ENCODE peak calls at places on chromosomes 7 and 10, in four cellular contexts. Y, M, T and X are unnamed samples.

GRCh38 chr7:116582164-116582732 is 57.4 kb downstream of the CAV1 start:
- DNase-seq in Y (no peak), M (no peak), T (no peak), X (no peak)

GRCh38 chr7:6437251-6437650 is 10.5 kb downstream of the DAGLB start:
- DNase-seq in Y (no peak), M (no peak), T (no peak), X (no peak)

GRCh38 chr7:108561047-108561619 is 8.4 kb downstream of the THAP5 start:
- DNase-seq in Y (no peak), M (no peak), T (no peak), X (no peak)

GRCh38 chr7:80916770-80917681 is 1.8 kb downstream of the SEMA3C start:
- DNase-seq in Y (no peak), M (no peak), T (no peak), X (peak)

GRCh38 chr10:2968401-2968800 is 98.9 kb upstream of the PFKP start:
- DNase-seq in Y (no peak), M (no peak), T (no peak), X (no peak)

GRCh38 chr10:49760789-49761188 is 1.3 kb downstream of the OGDHL start:
- DNase-seq in Y (no peak), M (no peak), T (no peak), X (no peak)

GRCh38 chr10:84460520-84460919 is 132.1 kb downstream of the CCSER2 start:
- DNase-seq in Y (no peak), M (no peak), T (no peak), X (no peak)

GRCh38 chr7:142091957-142092356 is 19.6 kb upstream of the MGAM2 start:
- DNase-seq in Y (no peak), M (no peak), T (no peak), X (no peak)

GRCh38 chr10:127552446-127552845 is 3.3 kb downstream of the NPS start:
- DNase-seq in Y (no peak), M (no peak), T (no peak), X (no peak)

GRCh38 chr7:84612976-84613375 is 418.4 kb upstream of the SEMA3A start:
- DNase-seq in Y (no peak), M (no peak), T (no peak), X (no peak)

DNA sequence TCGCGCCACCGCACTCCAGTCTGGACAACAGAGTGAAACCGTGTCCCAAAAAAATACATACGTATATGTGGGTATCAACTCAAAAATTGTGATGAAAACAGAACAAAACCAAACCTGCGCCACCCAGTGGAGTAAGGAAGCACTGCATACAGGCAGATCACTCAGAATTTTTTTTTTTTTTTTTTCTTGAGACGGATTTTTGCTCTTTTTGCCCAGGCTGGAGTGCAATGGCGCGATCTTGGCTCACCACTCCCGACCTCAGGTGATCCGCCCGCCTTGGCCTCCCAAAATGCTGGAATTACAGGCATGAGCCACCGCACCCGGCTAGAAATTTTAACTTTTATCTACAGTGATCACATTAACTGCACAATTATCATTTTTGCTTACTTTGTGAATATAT is 9.1 kb upstream of the TMEM236 start:
- DNase-seq in Y (no peak), M (peak), T (no peak), X (peak)
- H2AFZ ChIP-seq in Y (no peak), M (peak), T (no peak), X (no peak)

DNA sequence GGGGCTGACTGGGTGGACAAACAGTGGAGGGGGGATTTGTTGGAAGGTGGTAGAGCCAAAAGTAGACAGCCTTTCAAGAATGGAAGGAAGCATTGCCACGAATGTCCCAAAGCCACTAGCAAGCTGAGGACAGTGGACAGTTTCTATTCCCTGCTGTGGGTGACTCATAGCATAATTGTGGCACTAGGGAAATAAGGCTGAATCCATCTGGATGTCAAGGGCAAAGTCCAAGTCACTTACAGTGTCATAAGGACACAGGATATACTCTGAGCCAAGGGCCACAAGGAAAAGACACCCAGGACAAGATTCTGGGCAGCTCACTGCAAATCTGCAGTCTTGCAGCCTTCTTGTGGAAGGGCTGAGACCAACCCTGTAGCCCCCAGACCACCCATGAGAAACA is 79.7 kb downstream of the FRMPD2 start:
- DNase-seq in Y (no peak), M (no peak), T (no peak), X (no peak)
- H3K4me2 ChIP-seq in Y (no peak), M (no peak), T (no peak), X (no peak)

DNA sequence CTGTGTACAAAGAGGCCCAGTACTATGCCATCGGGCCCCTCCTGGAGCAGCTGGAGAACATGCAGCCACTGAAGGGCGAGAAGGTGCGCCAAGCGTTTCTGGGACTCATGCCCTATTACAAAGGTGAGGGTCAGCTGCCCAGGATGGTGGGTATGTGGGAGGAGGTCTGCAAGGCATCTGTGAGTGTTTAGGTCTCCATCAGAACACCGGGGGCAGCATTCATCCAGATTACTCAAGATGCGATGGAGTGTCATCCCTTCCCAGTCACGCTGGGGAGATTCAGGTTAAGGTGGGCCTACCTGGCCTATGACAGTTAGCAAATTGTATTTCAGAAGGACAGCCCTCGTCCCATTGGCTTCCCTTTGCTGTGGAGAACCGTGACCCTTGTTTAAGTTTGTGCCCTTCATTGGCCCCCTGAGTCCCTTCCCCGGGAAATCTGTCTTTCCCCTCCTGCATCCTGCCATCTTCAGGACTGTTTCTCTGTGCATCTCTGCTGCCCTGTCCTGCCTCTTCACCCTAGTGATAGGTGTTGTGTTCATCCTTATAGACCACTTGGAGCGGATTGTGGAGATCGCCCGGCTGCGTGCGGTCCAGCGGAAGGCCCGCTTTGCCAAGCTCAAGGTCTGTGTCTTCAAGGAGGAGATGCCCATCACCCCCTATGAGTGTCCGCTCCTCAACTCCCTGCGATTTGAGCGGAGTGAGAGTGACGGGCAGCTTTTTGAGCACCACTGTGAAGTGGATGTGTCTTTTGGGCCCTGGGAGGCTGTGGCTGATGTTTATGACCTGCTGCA is 9.8 kb downstream of the KCTD7 start:
- DNase-seq in Y (no peak), M (peak), T (no peak), X (peak)
- TF ChIP-seq CREB1 in Y (no peak), M (no peak), T (no peak), X (no peak)

DNA sequence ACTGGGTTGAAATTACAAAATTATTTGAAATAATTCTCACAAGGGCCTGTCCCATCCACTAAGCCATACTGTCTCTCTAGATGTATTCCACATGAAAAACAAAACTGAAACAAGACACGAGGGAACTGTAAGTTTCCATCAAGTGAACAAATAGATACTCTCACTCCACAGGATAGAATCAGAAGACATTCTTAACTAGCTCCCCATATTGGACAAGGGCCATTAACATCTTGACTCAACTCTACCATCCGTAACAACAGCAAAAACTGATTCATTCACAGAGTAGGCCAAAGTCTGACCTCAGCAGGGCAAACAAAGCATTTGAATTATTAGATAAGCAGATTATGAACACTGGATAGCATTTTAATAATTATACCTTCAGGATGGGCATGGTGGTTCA is 29.1 kb downstream of the UBE2H start:
- DNase-seq in Y (peak), M (no peak), T (no peak), X (no peak)
- H2AFZ ChIP-seq in Y (no peak), M (no peak), T (no peak), X (no peak)

GRCh38 chr10:103732339-103732738 is 123.0 kb downstream of the SH3PXD2A start:
- DNase-seq in Y (no peak), M (no peak), T (no peak), X (no peak)
- H3K4me2 ChIP-seq in Y (no peak), M (no peak), T (no peak), X (no peak)

GRCh38 chr7:77226357-77226839 is 26.8 kb upstream of the FGL2 start:
- DNase-seq in Y (no peak), M (no peak), T (no peak), X (no peak)
- TF ChIP-seq CREB1 in Y (no peak), M (no peak), T (no peak), X (no peak)

GRCh38 chr10:94214497-94214896 is 148.2 kb downstream of the NOC3L start:
- DNase-seq in Y (no peak), M (no peak), T (no peak), X (peak)

GRCh38 chr10:94219829-94220228 is 142.9 kb downstream of the NOC3L start:
- DNase-seq in Y (no peak), M (no peak), T (no peak), X (no peak)

GRCh38 chr10:94216201-94216600 is 146.5 kb downstream of the NOC3L start:
- DNase-seq in Y (no peak), M (no peak), T (no peak), X (no peak)

GRCh38 chr10:94218496-94219183 is 144.1 kb downstream of the NOC3L start:
- DNase-seq in Y (no peak), M (no peak), T (no peak), X (no peak)

GRCh38 chr10:94217431-94217830 is 145.3 kb downstream of the NOC3L start:
- DNase-seq in Y (no peak), M (no peak), T (no peak), X (no peak)
- H2AFZ ChIP-seq in Y (no peak), M (no peak), T (no peak), X (no peak)

GRCh38 chr7:97405842-97406241 is 288.3 kb downstream of the SDHAF3 start:
- DNase-seq in Y (no peak), M (no peak), T (no peak), X (no peak)
- H3K4me2 ChIP-seq in Y (no peak), M (no peak), T (no peak), X (no peak)

GRCh38 chr7:20328692-20329091 is 2.0 kb upstream of the ITGB8 start:
- DNase-seq in Y (no peak), M (no peak), T (no peak), X (no peak)

GRCh38 chr7:20330797-20331230 is at the start of gene ITGB8:
- DNase-seq in Y (no peak), M (no peak), T (no peak), X (no peak)

GRCh38 chr7:20330176-20330796 is 414 bp upstream of the ITGB8 start:
- DNase-seq in Y (no peak), M (peak), T (no peak), X (peak)

GRCh38 chr7:20328027-20328426 is 2.7 kb upstream of the ITGB8 start:
- DNase-seq in Y (no peak), M (no peak), T (no peak), X (no peak)

DNA sequence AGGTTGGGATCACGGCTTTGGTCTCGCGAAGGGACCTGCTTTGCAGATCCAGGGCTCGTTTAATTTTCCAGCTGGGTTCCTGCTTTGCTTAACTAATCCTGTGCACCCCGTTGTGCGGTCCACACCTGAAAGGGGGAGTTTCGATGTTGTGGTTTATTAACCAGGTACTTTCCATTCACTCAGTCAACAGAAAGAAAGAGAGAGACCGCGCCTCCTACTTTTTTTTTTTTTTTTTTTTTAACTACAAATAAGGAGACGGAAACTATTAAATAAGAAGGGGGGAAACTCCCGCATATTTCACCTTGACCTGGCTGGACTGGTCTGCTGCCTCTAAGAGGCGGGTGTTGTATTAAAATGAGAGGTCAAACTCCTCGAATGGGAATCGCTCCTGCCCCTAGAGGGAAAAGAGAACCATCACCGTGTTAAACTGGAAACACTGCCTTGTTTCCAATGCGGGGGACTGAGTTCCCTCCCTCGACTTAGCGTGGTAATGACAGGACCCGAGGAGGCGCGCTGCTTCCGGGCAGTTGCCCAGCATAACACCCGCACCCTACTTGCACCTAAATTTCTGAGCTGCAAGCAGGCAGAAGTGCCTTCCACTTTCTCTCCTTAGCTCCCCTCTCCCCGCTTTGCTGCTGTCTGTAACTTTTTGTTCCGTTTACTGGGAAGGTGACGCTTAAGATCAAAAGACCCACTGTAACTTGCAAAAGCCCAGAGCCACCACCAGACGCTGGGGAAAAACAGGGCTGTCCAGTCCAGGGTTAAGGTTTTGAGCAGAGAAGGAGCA is 1.1 kb upstream of the ITGB8 start:
- DNase-seq in Y (peak), M (peak), T (no peak), X (peak)
- TF ChIP-seq CREB1 in Y (no peak), M (no peak), T (peak), X (no peak)

GRCh38 chr7:101363196-101363733 is 590 bp downstream of the COL26A1 start:
- DNase-seq in Y (no peak), M (no peak), T (no peak), X (no peak)
- H2AFZ ChIP-seq in Y (no peak), M (no peak), T (no peak), X (peak)